ENCODE peak calls at places on chromosome 9, in eight cellular contexts. S is naive thymus-derived CD4-positive, alpha-beta T cell; B is neuronal stem cell; Y is fibroblast of lung; N is GM23338; W is CD8-positive, alpha-beta T cell; X is aorta; M is vagina. V is an unnamed sample.

GRCh38 chr9:14962193-14962899 is 52.1 kb upstream of the FREM1 start:
- DNase-seq in X (no peak), S (no peak), W (no peak), B (no peak), N (no peak), Y (no peak), M (no peak), V (no peak)

GRCh38 chr9:120353501-120353900 is 226.5 kb downstream of the CDK5RAP2 start:
- DNase-seq in M (no peak), B (no peak), N (no peak), W (no peak), S (no peak), X (no peak), Y (peak), V (no peak)

GRCh38 chr9:8718121-8718725 is 918.6 kb upstream of the DMAC1 start:
- DNase-seq in X (no peak), M (no peak), B (no peak), N (no peak), S (no peak), Y (peak), W (no peak), V (no peak)

GRCh38 chr9:114968710-114969109 is 38.3 kb upstream of the TNFSF8 start:
- DNase-seq in B (no peak), N (no peak), W (no peak), Y (peak), M (no peak), X (no peak), S (no peak), V (no peak)

GRCh38 chr9:129428890-129429577 is 191.9 kb downstream of the C9orf50 start:
- DNase-seq in Y (no peak), M (no peak), B (no peak), X (no peak), N (no peak), S (no peak), W (no peak), V (no peak)

GRCh38 chr9:87494970-87495471 is 2.6 kb upstream of the DAPK1 start:
- DNase-seq in B (no peak), X (no peak), S (no peak), M (no peak), W (no peak), N (no peak), Y (peak), V (no peak)

GRCh38 chr9:120892748-120893584 is 16.0 kb upstream of the PHF19 start:
- DNase-seq in S (peak), X (no peak), M (no peak), W (no peak), N (no peak), B (no peak), Y (peak), V (no peak)

GRCh38 chr9:108784998-108785397 is 70.8 kb downstream of the ACTL7B start:
- DNase-seq in Y (no peak), S (no peak), X (no peak), W (no peak), M (no peak), N (no peak), B (no peak), V (no peak)

GRCh38 chr9:20584968-20585643 is 37.2 kb downstream of the MLLT3 start:
- DNase-seq in S (no peak), W (no peak), B (no peak), N (no peak), M (no peak), Y (no peak), X (no peak), V (no peak)

GRCh38 chr9:89954229-89954628 is 349.4 kb downstream of the GADD45G start:
- DNase-seq in Y (peak), N (no peak), X (no peak), M (no peak), W (no peak), B (no peak), S (no peak), V (no peak)

GRCh38 chr9:419571-420156 is 205.0 kb downstream of the DOCK8 start:
- DNase-seq in M (no peak), Y (no peak), X (no peak), B (no peak), W (no peak), N (no peak), S (no peak), V (no peak)

GRCh38 chr9:131366745-131367401 is 27.0 kb upstream of the PRRC2B start:
- DNase-seq in Y (peak), B (peak), S (no peak), X (no peak), N (peak), M (no peak), W (no peak), V (no peak)

GRCh38 chr9:135260776-135261175 is 173.3 kb downstream of the OLFM1 start:
- DNase-seq in N (peak), S (no peak), X (no peak), M (no peak), Y (no peak), W (no peak), B (no peak), V (no peak)

GRCh38 chr9:27497883-27498553 is 26.1 kb upstream of the IFNK start:
- DNase-seq in S (no peak), X (no peak), B (peak), W (no peak), Y (no peak), N (no peak), M (no peak), V (no peak)

GRCh38 chr9:108864446-108864845 is 2.4 kb downstream of the ACTL7A start:
- DNase-seq in Y (no peak), M (no peak), S (no peak), B (no peak), X (no peak), W (no peak), N (peak), V (no peak)

GRCh38 chr9:38065369-38066075 is 3.5 kb downstream of the SHB start:
- DNase-seq in B (no peak), W (no peak), M (no peak), X (no peak), N (no peak), Y (no peak), S (no peak), V (no peak)

GRCh38 chr9:113578877-113579269 is 115.3 kb downstream of the RGS3 start:
- DNase-seq in S (peak), W (peak), Y (peak), M (no peak), X (no peak), B (no peak), N (no peak), V (peak)

GRCh38 chr9:2055203-2055658 is 40.1 kb downstream of the SMARCA2 start:
- DNase-seq in W (no peak), S (no peak), X (no peak), Y (peak), N (no peak), M (no peak), B (no peak), V (no peak)

GRCh38 chr9:116151966-116152381 is 1.6 kb upstream of the PAPPA start:
- DNase-seq in M (no peak), X (no peak), S (no peak), B (no peak), W (no peak), Y (peak), N (no peak), V (no peak)
- H3K27ac ChIP-seq in M (peak), X (no peak), S (no peak), B (no peak), W (no peak), Y (peak), N (no peak), V (peak)

GRCh38 chr9:117547321-117547720 is 132.5 kb upstream of the ASTN2 start:
- DNase-seq in M (no peak), N (no peak), X (no peak), W (no peak), S (no peak), B (no peak), Y (no peak), V (no peak)
- H3K4me3 ChIP-seq in M (no peak), N (no peak), X (no peak), W (no peak), S (no peak), B (no peak), Y (no peak), V (no peak)

DNA sequence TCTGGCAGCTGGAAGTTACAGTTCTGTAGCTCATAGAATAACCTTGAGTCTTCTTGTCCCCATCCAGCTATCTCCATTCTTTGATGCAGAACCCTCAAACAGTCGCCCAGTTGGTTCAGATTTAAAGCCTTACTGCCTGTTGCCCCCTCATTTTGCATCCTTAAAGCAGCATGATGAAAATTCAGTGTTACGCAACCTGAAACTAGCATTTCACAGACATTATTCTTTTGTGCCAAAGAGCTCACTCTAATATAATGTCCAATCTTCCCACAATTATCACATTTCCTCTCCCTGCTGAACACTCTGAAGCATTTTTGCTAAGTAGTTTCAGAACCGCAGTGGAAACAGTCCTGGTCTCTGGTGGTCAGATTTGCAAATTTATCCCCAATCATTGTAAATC is 318.0 kb downstream of the PSAT1 start:
- DNase-seq in N (no peak), M (no peak), X (no peak), Y (peak), S (no peak), B (no peak), W (no peak), V (no peak)
- H3K27ac ChIP-seq in N (no peak), M (no peak), X (no peak), Y (no peak), S (no peak), B (no peak), W (no peak), V (no peak)

GRCh38 chr9:74973714-74974113 is 21.0 kb upstream of the C9orf40 start:
- DNase-seq in Y (no peak), S (no peak), M (no peak), N (no peak), B (no peak), X (no peak), W (no peak), V (no peak)
- H3K4me3 ChIP-seq in Y (no peak), S (no peak), M (no peak), N (no peak), B (no peak), X (no peak), W (no peak), V (no peak)

GRCh38 chr9:116646661-116647514 is 40.2 kb upstream of the TRIM32 start:
- DNase-seq in W (no peak), N (peak), M (no peak), Y (peak), S (no peak), X (no peak), B (peak), V (no peak)
- H3K27ac ChIP-seq in W (no peak), N (no peak), M (peak), Y (no peak), S (no peak), X (no peak), B (no peak), V (no peak)

V was measured in coronary artery.